ENCODE peak calls at places on chromosomes 11 and 22, in eight cellular contexts. One of them, this sample, is unnamed.

GRCh38 chr11:23540101-23540561 is 679.9 kb upstream of the CCDC179 start:
- DNase-seq in T-cell: no peak
- DNase-seq in T47D: peak; percentile 66
- DNase-seq in activated naive CD8-positive, alpha-beta T cell treated with anti-CD3 and anti-CD28 coated beads, Interleukin-2, amount 50 U/mL, for 24 hours: no peak
- DNase-seq in omental fat pad: no peak
- DNase-seq in NT2/D1: no peak
- DNase-seq in occipital lobe: no peak
- DNase-seq in psoas muscle: no peak
- DNase-seq in this sample: no peak

GRCh38 chr11:86291466-86292262 is 10.4 kb upstream of the HIKESHI start:
- DNase-seq in T-cell: peak; percentile 60
- DNase-seq in T47D: peak; percentile 65
- DNase-seq in activated naive CD8-positive, alpha-beta T cell treated with anti-CD3 and anti-CD28 coated beads, Interleukin-2, amount 50 U/mL, for 24 hours: peak; percentile 77
- DNase-seq in omental fat pad: no peak
- DNase-seq in NT2/D1: peak; percentile 46
- DNase-seq in occipital lobe: no peak
- DNase-seq in psoas muscle: no peak
- DNase-seq in this sample: no peak

GRCh38 chr11:115670538-115671200 is 166.5 kb upstream of the CADM1 start:
- DNase-seq in T-cell: no peak
- DNase-seq in T47D: no peak
- DNase-seq in activated naive CD8-positive, alpha-beta T cell treated with anti-CD3 and anti-CD28 coated beads, Interleukin-2, amount 50 U/mL, for 24 hours: no peak
- DNase-seq in omental fat pad: no peak
- DNase-seq in NT2/D1: no peak
- DNase-seq in occipital lobe: no peak
- DNase-seq in psoas muscle: no peak
- DNase-seq in this sample: no peak

GRCh38 chr11:120343429-120343828 is 7.2 kb downstream of the ARHGEF12 start:
- DNase-seq in T-cell: no peak
- DNase-seq in T47D: no peak
- DNase-seq in activated naive CD8-positive, alpha-beta T cell treated with anti-CD3 and anti-CD28 coated beads, Interleukin-2, amount 50 U/mL, for 24 hours: no peak
- DNase-seq in omental fat pad: no peak
- DNase-seq in NT2/D1: no peak
- DNase-seq in occipital lobe: no peak
- DNase-seq in psoas muscle: no peak
- DNase-seq in this sample: no peak

GRCh38 chr22:46613606-46613997 is 6.6 kb upstream of the GRAMD4 start:
- DNase-seq in T-cell: no peak
- DNase-seq in T47D: no peak
- DNase-seq in activated naive CD8-positive, alpha-beta T cell treated with anti-CD3 and anti-CD28 coated beads, Interleukin-2, amount 50 U/mL, for 24 hours: peak; percentile 50
- DNase-seq in omental fat pad: no peak
- DNase-seq in NT2/D1: peak; percentile 11
- DNase-seq in occipital lobe: no peak
- DNase-seq in psoas muscle: no peak
- DNase-seq in this sample: no peak

GRCh38 chr11:64777449-64778222 is 706 bp downstream of the SF1 start:
- DNase-seq in T-cell: peak; percentile 77
- DNase-seq in T47D: peak; percentile 93
- DNase-seq in activated naive CD8-positive, alpha-beta T cell treated with anti-CD3 and anti-CD28 coated beads, Interleukin-2, amount 50 U/mL, for 24 hours: peak; percentile 87
- DNase-seq in omental fat pad: peak; percentile 68
- DNase-seq in NT2/D1: peak; percentile 50
- DNase-seq in occipital lobe: peak; percentile 57
- DNase-seq in psoas muscle: peak; percentile 93
- DNase-seq in this sample: peak; percentile 51

GRCh38 chr22:42939941-42940653 is 74.9 kb downstream of the PACSIN2 start:
- DNase-seq in T-cell: no peak
- DNase-seq in T47D: peak; percentile 48
- DNase-seq in activated naive CD8-positive, alpha-beta T cell treated with anti-CD3 and anti-CD28 coated beads, Interleukin-2, amount 50 U/mL, for 24 hours: no peak
- DNase-seq in omental fat pad: no peak
- DNase-seq in NT2/D1: no peak
- DNase-seq in occipital lobe: no peak
- DNase-seq in psoas muscle: no peak
- DNase-seq in this sample: peak; percentile 79

GRCh38 chr11:18844753-18845367 is 53.3 kb upstream of the PTPN5 start:
- DNase-seq in T-cell: no peak
- DNase-seq in T47D: peak; percentile 52
- DNase-seq in activated naive CD8-positive, alpha-beta T cell treated with anti-CD3 and anti-CD28 coated beads, Interleukin-2, amount 50 U/mL, for 24 hours: no peak
- DNase-seq in omental fat pad: no peak
- DNase-seq in NT2/D1: peak; percentile 18
- DNase-seq in occipital lobe: no peak
- DNase-seq in psoas muscle: no peak
- DNase-seq in this sample: no peak

GRCh38 chr11:12755510-12755909 is 81.3 kb downstream of the TEAD1 start:
- DNase-seq in T-cell: no peak
- DNase-seq in T47D: no peak
- DNase-seq in activated naive CD8-positive, alpha-beta T cell treated with anti-CD3 and anti-CD28 coated beads, Interleukin-2, amount 50 U/mL, for 24 hours: no peak
- DNase-seq in omental fat pad: no peak
- DNase-seq in NT2/D1: no peak
- DNase-seq in occipital lobe: no peak
- DNase-seq in psoas muscle: no peak
- DNase-seq in this sample: no peak

GRCh38 chr22:36927671-36928070 is 14.2 kb downstream of the CSF2RB start:
- DNase-seq in T-cell: no peak
- DNase-seq in T47D: no peak
- DNase-seq in activated naive CD8-positive, alpha-beta T cell treated with anti-CD3 and anti-CD28 coated beads, Interleukin-2, amount 50 U/mL, for 24 hours: no peak
- DNase-seq in omental fat pad: no peak
- DNase-seq in NT2/D1: no peak
- DNase-seq in occipital lobe: no peak
- DNase-seq in psoas muscle: no peak
- DNase-seq in this sample: no peak

GRCh38 chr22:17112491-17113042 is 8.6 kb downstream of the TMEM121B start:
- DNase-seq in T-cell: no peak
- DNase-seq in T47D: no peak
- DNase-seq in activated naive CD8-positive, alpha-beta T cell treated with anti-CD3 and anti-CD28 coated beads, Interleukin-2, amount 50 U/mL, for 24 hours: no peak
- DNase-seq in omental fat pad: no peak
- DNase-seq in NT2/D1: no peak
- DNase-seq in occipital lobe: no peak
- DNase-seq in psoas muscle: no peak
- DNase-seq in this sample: no peak

GRCh38 chr22:44530569-44530968 is 32.5 kb upstream of the RTL6 start:
- DNase-seq in T-cell: no peak
- DNase-seq in T47D: no peak
- DNase-seq in activated naive CD8-positive, alpha-beta T cell treated with anti-CD3 and anti-CD28 coated beads, Interleukin-2, amount 50 U/mL, for 24 hours: no peak
- DNase-seq in omental fat pad: no peak
- DNase-seq in NT2/D1: no peak
- DNase-seq in occipital lobe: no peak
- DNase-seq in psoas muscle: no peak
- DNase-seq in this sample: no peak

GRCh38 chr11:103877221-103877620 is 159.2 kb upstream of the DDI1 start:
- DNase-seq in T-cell: no peak
- DNase-seq in T47D: no peak
- DNase-seq in activated naive CD8-positive, alpha-beta T cell treated with anti-CD3 and anti-CD28 coated beads, Interleukin-2, amount 50 U/mL, for 24 hours: no peak
- DNase-seq in omental fat pad: no peak
- DNase-seq in NT2/D1: no peak
- DNase-seq in occipital lobe: no peak
- DNase-seq in psoas muscle: no peak
- DNase-seq in this sample: no peak

GRCh38 chr11:112744041-112744440 is 217.2 kb upstream of the NCAM1 start:
- DNase-seq in T-cell: no peak
- DNase-seq in T47D: no peak
- DNase-seq in activated naive CD8-positive, alpha-beta T cell treated with anti-CD3 and anti-CD28 coated beads, Interleukin-2, amount 50 U/mL, for 24 hours: no peak
- DNase-seq in omental fat pad: no peak
- DNase-seq in NT2/D1: no peak
- DNase-seq in occipital lobe: no peak
- DNase-seq in psoas muscle: no peak
- DNase-seq in this sample: no peak

GRCh38 chr22:37760152-37760551 is 47.6 kb upstream of the GCAT start:
- DNase-seq in T-cell: no peak
- DNase-seq in T47D: no peak
- DNase-seq in activated naive CD8-positive, alpha-beta T cell treated with anti-CD3 and anti-CD28 coated beads, Interleukin-2, amount 50 U/mL, for 24 hours: no peak
- DNase-seq in omental fat pad: no peak
- DNase-seq in NT2/D1: no peak
- DNase-seq in occipital lobe: no peak
- DNase-seq in psoas muscle: no peak
- DNase-seq in this sample: no peak

GRCh38 chr11:34940026-34940677 is 23.7 kb downstream of the PDHX start:
- DNase-seq in T-cell: no peak
- DNase-seq in T47D: no peak
- DNase-seq in activated naive CD8-positive, alpha-beta T cell treated with anti-CD3 and anti-CD28 coated beads, Interleukin-2, amount 50 U/mL, for 24 hours: no peak
- DNase-seq in omental fat pad: no peak
- DNase-seq in NT2/D1: no peak
- DNase-seq in occipital lobe: no peak
- DNase-seq in psoas muscle: no peak
- DNase-seq in this sample: no peak

GRCh38 chr11:35042906-35043305 is 96.1 kb upstream of the CD44 start:
- DNase-seq in T-cell: no peak
- DNase-seq in T47D: no peak
- DNase-seq in activated naive CD8-positive, alpha-beta T cell treated with anti-CD3 and anti-CD28 coated beads, Interleukin-2, amount 50 U/mL, for 24 hours: no peak
- DNase-seq in omental fat pad: no peak
- DNase-seq in NT2/D1: no peak
- DNase-seq in occipital lobe: no peak
- DNase-seq in psoas muscle: no peak
- DNase-seq in this sample: no peak

GRCh38 chr11:121706884-121707283 is 254.1 kb upstream of the SORL1-AS1 start:
- DNase-seq in T-cell: no peak
- DNase-seq in T47D: no peak
- DNase-seq in activated naive CD8-positive, alpha-beta T cell treated with anti-CD3 and anti-CD28 coated beads, Interleukin-2, amount 50 U/mL, for 24 hours: no peak
- DNase-seq in omental fat pad: no peak
- DNase-seq in NT2/D1: no peak
- DNase-seq in occipital lobe: no peak
- DNase-seq in psoas muscle: no peak
- DNase-seq in this sample: no peak

GRCh38 chr11:23509023-23509422 is 648.7 kb upstream of the CCDC179 start:
- DNase-seq in T-cell: no peak
- DNase-seq in T47D: no peak
- DNase-seq in activated naive CD8-positive, alpha-beta T cell treated with anti-CD3 and anti-CD28 coated beads, Interleukin-2, amount 50 U/mL, for 24 hours: no peak
- DNase-seq in omental fat pad: no peak
- DNase-seq in NT2/D1: no peak
- DNase-seq in occipital lobe: no peak
- DNase-seq in psoas muscle: no peak
- DNase-seq in this sample: no peak

GRCh38 chr11:83691387-83692088 is 405.4 kb upstream of the CCDC90B start:
- DNase-seq in T-cell: no peak
- DNase-seq in T47D: peak; percentile 50
- DNase-seq in activated naive CD8-positive, alpha-beta T cell treated with anti-CD3 and anti-CD28 coated beads, Interleukin-2, amount 50 U/mL, for 24 hours: no peak
- DNase-seq in omental fat pad: no peak
- DNase-seq in NT2/D1: no peak
- DNase-seq in occipital lobe: no peak
- DNase-seq in psoas muscle: no peak
- DNase-seq in this sample: peak; percentile 75

GRCh38 chr11:12110714-12111481 is 508 bp downstream of the MICAL2 start:
- DNase-seq in T-cell: peak; percentile 24
- DNase-seq in T47D: no peak
- DNase-seq in activated naive CD8-positive, alpha-beta T cell treated with anti-CD3 and anti-CD28 coated beads, Interleukin-2, amount 50 U/mL, for 24 hours: peak; percentile 34
- DNase-seq in omental fat pad: no peak
- DNase-seq in NT2/D1: no peak
- DNase-seq in occipital lobe: no peak
- DNase-seq in psoas muscle: peak; percentile 63
- DNase-seq in this sample: no peak

GRCh38 chr22:29600846-29601245 is 2.6 kb upstream of the NF2 start:
- DNase-seq in T-cell: no peak
- DNase-seq in T47D: no peak
- DNase-seq in activated naive CD8-positive, alpha-beta T cell treated with anti-CD3 and anti-CD28 coated beads, Interleukin-2, amount 50 U/mL, for 24 hours: no peak
- DNase-seq in omental fat pad: no peak
- DNase-seq in NT2/D1: no peak
- DNase-seq in occipital lobe: no peak
- DNase-seq in psoas muscle: no peak
- DNase-seq in this sample: no peak

GRCh38 chr22:44019846-44020245 is 4.3 kb upstream of the PARVB start:
- DNase-seq in T-cell: no peak
- DNase-seq in T47D: no peak
- DNase-seq in activated naive CD8-positive, alpha-beta T cell treated with anti-CD3 and anti-CD28 coated beads, Interleukin-2, amount 50 U/mL, for 24 hours: no peak
- DNase-seq in omental fat pad: no peak
- DNase-seq in NT2/D1: no peak
- DNase-seq in occipital lobe: no peak
- DNase-seq in psoas muscle: no peak
- DNase-seq in this sample: no peak

GRCh38 chr11:119800171-119800570 is 71.2 kb upstream of the NECTIN1 start:
- DNase-seq in T-cell: no peak
- DNase-seq in T47D: no peak
- DNase-seq in activated naive CD8-positive, alpha-beta T cell treated with anti-CD3 and anti-CD28 coated beads, Interleukin-2, amount 50 U/mL, for 24 hours: no peak
- DNase-seq in omental fat pad: no peak
- DNase-seq in NT2/D1: no peak
- DNase-seq in occipital lobe: no peak
- DNase-seq in psoas muscle: no peak
- DNase-seq in this sample: no peak

GRCh38 chr22:47125603-47126002 is 363.2 kb downstream of the TBC1D22A start:
- DNase-seq in T-cell: no peak
- DNase-seq in T47D: no peak
- DNase-seq in activated naive CD8-positive, alpha-beta T cell treated with anti-CD3 and anti-CD28 coated beads, Interleukin-2, amount 50 U/mL, for 24 hours: no peak
- DNase-seq in omental fat pad: no peak
- DNase-seq in NT2/D1: no peak
- DNase-seq in occipital lobe: no peak
- DNase-seq in psoas muscle: no peak
- DNase-seq in this sample: no peak

GRCh38 chr11:63903884-63904283 is 13.1 kb downstream of the RCOR2 start:
- DNase-seq in T-cell: no peak
- DNase-seq in T47D: no peak
- DNase-seq in activated naive CD8-positive, alpha-beta T cell treated with anti-CD3 and anti-CD28 coated beads, Interleukin-2, amount 50 U/mL, for 24 hours: no peak
- DNase-seq in omental fat pad: no peak
- DNase-seq in NT2/D1: no peak
- DNase-seq in occipital lobe: no peak
- DNase-seq in psoas muscle: no peak
- DNase-seq in this sample: no peak

GRCh38 chr22:36352775-36353507 is 34.8 kb downstream of the MYH9 start:
- DNase-seq in T-cell: peak; percentile 46
- DNase-seq in T47D: peak; percentile 67
- DNase-seq in activated naive CD8-positive, alpha-beta T cell treated with anti-CD3 and anti-CD28 coated beads, Interleukin-2, amount 50 U/mL, for 24 hours: peak; percentile 53
- DNase-seq in omental fat pad: no peak
- DNase-seq in NT2/D1: no peak
- DNase-seq in occipital lobe: no peak
- DNase-seq in psoas muscle: peak; percentile 77
- DNase-seq in this sample: no peak

GRCh38 chr11:58027341-58027740 is 3.4 kb upstream of the OR6Q1 start:
- DNase-seq in T-cell: no peak
- DNase-seq in T47D: peak; percentile 13
- DNase-seq in activated naive CD8-positive, alpha-beta T cell treated with anti-CD3 and anti-CD28 coated beads, Interleukin-2, amount 50 U/mL, for 24 hours: no peak
- DNase-seq in omental fat pad: no peak
- DNase-seq in NT2/D1: no peak
- DNase-seq in occipital lobe: no peak
- DNase-seq in psoas muscle: no peak
- DNase-seq in this sample: no peak

GRCh38 chr11:2445107-2445947 is 519 bp downstream of the KCNQ1 start:
- DNase-seq in T-cell: no peak
- DNase-seq in T47D: no peak
- DNase-seq in activated naive CD8-positive, alpha-beta T cell treated with anti-CD3 and anti-CD28 coated beads, Interleukin-2, amount 50 U/mL, for 24 hours: peak; percentile 40
- DNase-seq in omental fat pad: no peak
- DNase-seq in NT2/D1: no peak
- DNase-seq in occipital lobe: no peak
- DNase-seq in psoas muscle: peak; percentile 46
- DNase-seq in this sample: no peak

This sample was measured in LNCaP clone FGC.